ENCODE peak calls at places on chromosomes 16 and 17, in nine cellular contexts. M is nephron progenitor cell; V is GOT3; G is kidney glomerular epithelial cell; Z is stimulated activated CD4-positive, alpha-beta T cell treated with anti-CD3 and anti-CD28 coated beads, TNF-alpha, amount 100 ng/mL, for 4 hours; W is adipocyte; Q is activated naive CD4-positive, alpha-beta T cell treated with anti-CD3 and anti-CD28 coated beads, Interleukin-2, amount 10 ng/mL, durations not matched to agents 7 days and 5 days; I is stromal cell of bone marrow; L is colonic mucosa. X is an unnamed sample.
A peak's percentile ranks its signal among the peaks of the same experiment; 100 is the strongest.

GRCh38 chr17:78714534-78714933 is 67.5 kb downstream of the CYTH1 start:
- DNase-seq in M (no peak), V (no peak), G (no peak), Z (no peak), W (no peak), Q (no peak), I (no peak), L (no peak), X (no peak)

GRCh38 chr16:68069511-68070248 is 15.5 kb upstream of the NFATC3 start:
- DNase-seq in M (no peak), V (no peak), G (no peak), Z (no peak), W (no peak), Q (peak; percentile 79), I (no peak), L (peak; percentile 54), X (no peak)

GRCh38 chr17:64565563-64565962 is 58.8 kb downstream of the CEP95 start:
- DNase-seq in M (no peak), V (no peak), G (no peak), Z (no peak), W (no peak), Q (no peak), I (no peak), L (no peak), X (no peak)

GRCh38 chr17:30332057-30332542 is 1.8 kb downstream of the TMIGD1 start:
- DNase-seq in M (no peak), V (no peak), G (peak; percentile 29), Z (no peak), W (peak; percentile 40), Q (peak; percentile 64), I (peak; percentile 25), L (no peak), X (peak; percentile 17)

GRCh38 chr17:44071772-44072171 is 1.2 kb downstream of the G6PC3 start:
- DNase-seq in M (no peak), V (no peak), G (no peak), Z (no peak), W (peak; percentile 33), Q (no peak), I (no peak), L (no peak), X (no peak)

GRCh38 chr17:17682293-17682736 is 1.1 kb downstream of the RAI1 start:
- DNase-seq in M (peak; percentile 41), V (no peak), G (no peak), Z (no peak), W (peak; percentile 70), Q (peak; percentile 66), I (no peak), L (peak; percentile 51), X (no peak)

GRCh38 chr17:30005709-30006320 is 64.4 kb downstream of the EFCAB5 start:
- DNase-seq in M (no peak), V (no peak), G (peak; percentile 22), Z (no peak), W (peak; percentile 23), Q (no peak), I (no peak), L (no peak), X (no peak)

GRCh38 chr16:54455021-54455725 is 168.6 kb upstream of the IRX3 start:
- DNase-seq in M (no peak), V (no peak), G (no peak), Z (no peak), W (no peak), Q (no peak), I (no peak), L (no peak), X (no peak)

GRCh38 chr17:32123782-32124181 is 18.5 kb upstream of the RHOT1 start:
- DNase-seq in M (no peak), V (no peak), G (no peak), Z (no peak), W (no peak), Q (no peak), I (peak; percentile 60), L (no peak), X (no peak)

GRCh38 chr17:1302761-1303160 is 23.3 kb downstream of the TRARG1 start:
- DNase-seq in M (no peak), V (no peak), G (no peak), Z (no peak), W (no peak), Q (no peak), I (no peak), L (no peak), X (no peak)

GRCh38 chr16:16092925-16093624 is 130.2 kb downstream of the ABCC6 start:
- DNase-seq in M (no peak), V (no peak), G (peak; percentile 0), Z (no peak), W (peak; percentile 17), Q (no peak), I (no peak), L (no peak), X (no peak)

GRCh38 chr16:66427036-66427446 is at the start of gene BEAN1:
- DNase-seq in M (peak; percentile 73), V (no peak), G (no peak), Z (no peak), W (peak; percentile 71), Q (no peak), I (no peak), L (no peak), X (no peak)

X was measured in activated naive CD8-positive, alpha-beta T cell treated with anti-CD3 and anti-CD28 coated beads, Interleukin-2, amount 50 U/mL, for 16 hours.